ENCODE peak calls at places on chromosomes 4 and X, in four cellular contexts. M is T-helper 2 cell, Y is tibial nerve, W is testis. J is an unnamed sample.
A peak's percentile ranks its signal among the peaks of the same experiment; 100 is the strongest.

GRCh38 chr4:142743071-142743825 is 102.9 kb downstream of the INPP4B start:
- DNase-seq in M (no peak), Y (no peak), W (no peak), J (no peak)

GRCh38 chrX:109859673-109860072 is 126.6 kb upstream of the ACSL4 start:
- DNase-seq in M (no peak), Y (no peak), W (no peak), J (no peak)

GRCh38 chr4:31964691-31965090 is 1244.5 kb downstream of the PCDH7 start:
- DNase-seq in M (no peak), Y (no peak), W (no peak), J (no peak)

GRCh38 chrX:17633546-17633945 is 103.7 kb upstream of the SCML1 start:
- DNase-seq in M (no peak), Y (no peak), W (no peak), J (no peak)

GRCh38 chr4:146477054-146477453 is 44.7 kb downstream of the SLC10A7 start:
- DNase-seq in M (no peak), Y (no peak), W (no peak), J (no peak)

GRCh38 chr4:74317616-74318256 is 9.5 kb downstream of the EPGN start:
- DNase-seq in M (no peak), Y (no peak), W (no peak), J (no peak)

GRCh38 chr4:186392017-186392416 is 126.0 kb downstream of the F11 start:
- DNase-seq in M (no peak), Y (no peak), W (no peak), J (no peak)

GRCh38 chr4:41339812-41340809 is 83.4 kb downstream of the UCHL1 start:
- DNase-seq in M (no peak), Y (no peak), W (no peak), J (no peak)

GRCh38 chrX:15107367-15107988 is 162.4 kb downstream of the ASB9 start:
- DNase-seq in M (no peak), Y (no peak), W (no peak), J (peak; percentile 1)

GRCh38 chr4:98203406-98204235 is 57.6 kb upstream of the RAP1GDS1 start:
- DNase-seq in M (peak; percentile 18), Y (no peak), W (no peak), J (no peak)

GRCh38 chrX:64206556-64207162 is 1.2 kb upstream of the AMER1 start:
- DNase-seq in M (no peak), Y (no peak), W (peak; percentile 23), J (no peak)

GRCh38 chrX:72495041-72495440 is 77.6 kb downstream of the HDAC8 start:
- DNase-seq in M (no peak), Y (no peak), W (no peak), J (no peak)

GRCh38 chr4:108337923-108338322 is 169.2 kb upstream of the LEF1 start:
- DNase-seq in M (no peak), Y (no peak), W (no peak), J (no peak)

GRCh38 chrX:72026341-72027023 is 105.2 kb downstream of the RTL5 start:
- DNase-seq in M (no peak), Y (no peak), W (no peak), J (no peak)

GRCh38 chr4:168731006-168731636 is 234.3 kb downstream of the PALLD start:
- DNase-seq in M (no peak), Y (no peak), W (no peak), J (no peak)

GRCh38 chr4:7434766-7435150 is at the start of gene PSAPL1:
- DNase-seq in M (no peak), Y (no peak), W (peak; percentile 87), J (no peak)

GRCh38 chr4:73944061-73944875 is 37.6 kb downstream of the PF4 start:
- DNase-seq in M (no peak), Y (no peak), W (peak; percentile 51), J (no peak)

GRCh38 chr4:76898949-76899640 is 1.2 kb upstream of the SOWAHB start:
- DNase-seq in M (no peak), Y (no peak), W (no peak), J (no peak)

GRCh38 chrX:115367956-115368355 is 78.4 kb downstream of the LUZP4 start:
- DNase-seq in M (no peak), Y (no peak), W (no peak), J (no peak)

GRCh38 chrX:3771756-3772155 is 58.3 kb upstream of the PRKX start:
- DNase-seq in M (no peak), Y (no peak), W (no peak), J (no peak)

J was measured in CD4-positive, alpha-beta T cell.